ENCODE peak calls at places on chromosomes 3 and 15, in six cellular contexts. B, J, X, P, E and A are unnamed samples.
A peak's percentile ranks its signal among the peaks of the same experiment; 100 is the strongest.

GRCh38 chr3:189625071-189625470 is 6.1 kb upstream of the TP63 start:
- DNase-seq in B (no peak), J (no peak), X (no peak), P (no peak), E (no peak), A (no peak)

GRCh38 chr3:47016934-47017435 is 37.5 kb downstream of the NBEAL2 start:
- DNase-seq in B (peak; percentile 10), J (no peak), X (no peak), P (peak; percentile 75), E (no peak), A (peak; percentile 72)

GRCh38 chr15:52493968-52494367 is 34.7 kb downstream of the MYO5A start:
- DNase-seq in B (no peak), J (no peak), X (peak; percentile 33), P (no peak), E (no peak), A (no peak)

GRCh38 chr3:114942773-114943172 is 204.3 kb downstream of the ZBTB20 start:
- DNase-seq in B (no peak), J (no peak), X (no peak), P (no peak), E (no peak), A (no peak)

GRCh38 chr3:149808209-149808829 is 4.7 kb upstream of the RNF13 start:
- DNase-seq in B (peak; percentile 85), J (peak; percentile 26), X (peak; percentile 68), P (peak; percentile 76), E (peak; percentile 67), A (peak; percentile 59)

GRCh38 chr3:41881233-41881821 is 80.6 kb downstream of the ULK4 start:
- DNase-seq in B (no peak), J (no peak), X (no peak), P (no peak), E (peak; percentile 29), A (no peak)

GRCh38 chr3:88000853-88001252 is 58.0 kb downstream of the CGGBP1 start:
- DNase-seq in B (peak; percentile 48), J (no peak), X (no peak), P (peak; percentile 46), E (peak; percentile 12), A (no peak)

GRCh38 chr3:21446027-21446426 is 305.0 kb downstream of the ZNF385D start:
- DNase-seq in B (no peak), J (no peak), X (no peak), P (no peak), E (no peak), A (no peak)

GRCh38 chr15:22895465-22896190 is 57.2 kb downstream of the NIPA2 start:
- DNase-seq in B (no peak), J (no peak), X (peak; percentile 98), P (no peak), E (no peak), A (peak; percentile 77)

GRCh38 chr3:153079386-153079785 is 82.6 kb upstream of the RAP2B start:
- DNase-seq in B (no peak), J (no peak), X (no peak), P (no peak), E (no peak), A (no peak)

GRCh38 chr3:144771401-144771870 is 799.8 kb downstream of the DIPK2A start:
- DNase-seq in B (no peak), J (no peak), X (no peak), P (no peak), E (no peak), A (no peak)

GRCh38 chr3:45949432-45949831 is 6.2 kb downstream of the CXCR6 start:
- DNase-seq in B (no peak), J (no peak), X (no peak), P (no peak), E (no peak), A (no peak)

GRCh38 chr15:76503121-76503520 is 166.5 kb downstream of the ISL2 start:
- DNase-seq in B (no peak), J (no peak), X (no peak), P (no peak), E (no peak), A (no peak)

GRCh38 chr3:188320757-188321156 is 166.8 kb downstream of the LPP start:
- DNase-seq in B (peak; percentile 34), J (no peak), X (no peak), P (no peak), E (no peak), A (no peak)

GRCh38 chr3:162141232-162141631 is 644.6 kb downstream of the OTOL1 start:
- DNase-seq in B (no peak), J (no peak), X (peak; percentile 2), P (no peak), E (no peak), A (no peak)

GRCh38 chr3:9883676-9884554 is 3.9 kb upstream of the CIDEC start:
- DNase-seq in B (no peak), J (no peak), X (no peak), P (no peak), E (no peak), A (no peak)

GRCh38 chr3:159144472-159144871 is 342.6 kb downstream of the MFSD1 start:
- DNase-seq in B (no peak), J (no peak), X (no peak), P (no peak), E (no peak), A (no peak)

GRCh38 chr15:37773111-37773860 is 161.2 kb upstream of the TMCO5A start:
- DNase-seq in B (no peak), J (no peak), X (no peak), P (no peak), E (no peak), A (no peak)

GRCh38 chr3:152352559-152352958 is 83.8 kb downstream of the MBNL1 start:
- DNase-seq in B (no peak), J (no peak), X (no peak), P (no peak), E (no peak), A (no peak)

GRCh38 chr3:187979543-187979942 is 174.4 kb upstream of the LPP start:
- DNase-seq in B (no peak), J (peak; percentile 38), X (no peak), P (peak; percentile 87), E (no peak), A (no peak)

GRCh38 chr15:94722025-94722636 is 490.8 kb downstream of the MCTP2 start:
- DNase-seq in B (no peak), J (no peak), X (no peak), P (no peak), E (no peak), A (no peak)

GRCh38 chr3:195856410-195857084 is 44.8 kb upstream of the MUC4 start:
- DNase-seq in B (no peak), J (no peak), X (no peak), P (no peak), E (no peak), A (no peak)

GRCh38 chr15:92647467-92648163 is 8.0 kb downstream of the FAM174B start:
- DNase-seq in B (no peak), J (no peak), X (no peak), P (peak; percentile 11), E (no peak), A (no peak)

GRCh38 chr3:183576487-183577107 is 21.1 kb upstream of the KLHL6 start:
- DNase-seq in B (no peak), J (no peak), X (no peak), P (no peak), E (no peak), A (no peak)

GRCh38 chr15:59105839-59106238 is 893 bp downstream of the CCNB2 start:
- DNase-seq in B (no peak), J (no peak), X (peak; percentile 57), P (no peak), E (peak; percentile 25), A (no peak)

GRCh38 chr3:129664040-129664646 is 57.7 kb upstream of the PLXND1 start:
- DNase-seq in B (no peak), J (no peak), X (no peak), P (no peak), E (no peak), A (no peak)

GRCh38 chr3:52882377-52882776 is 15.0 kb downstream of the STIMATE start:
- DNase-seq in B (no peak), J (no peak), X (no peak), P (no peak), E (no peak), A (no peak)

GRCh38 chr15:74563442-74563841 is 22.4 kb downstream of the ARID3B start:
- DNase-seq in B (no peak), J (no peak), X (no peak), P (no peak), E (no peak), A (no peak)
- TF ChIP-seq CTCF in B (no peak), J (no peak), X (no peak), P (no peak), E (no peak), A (no peak)

DNA sequence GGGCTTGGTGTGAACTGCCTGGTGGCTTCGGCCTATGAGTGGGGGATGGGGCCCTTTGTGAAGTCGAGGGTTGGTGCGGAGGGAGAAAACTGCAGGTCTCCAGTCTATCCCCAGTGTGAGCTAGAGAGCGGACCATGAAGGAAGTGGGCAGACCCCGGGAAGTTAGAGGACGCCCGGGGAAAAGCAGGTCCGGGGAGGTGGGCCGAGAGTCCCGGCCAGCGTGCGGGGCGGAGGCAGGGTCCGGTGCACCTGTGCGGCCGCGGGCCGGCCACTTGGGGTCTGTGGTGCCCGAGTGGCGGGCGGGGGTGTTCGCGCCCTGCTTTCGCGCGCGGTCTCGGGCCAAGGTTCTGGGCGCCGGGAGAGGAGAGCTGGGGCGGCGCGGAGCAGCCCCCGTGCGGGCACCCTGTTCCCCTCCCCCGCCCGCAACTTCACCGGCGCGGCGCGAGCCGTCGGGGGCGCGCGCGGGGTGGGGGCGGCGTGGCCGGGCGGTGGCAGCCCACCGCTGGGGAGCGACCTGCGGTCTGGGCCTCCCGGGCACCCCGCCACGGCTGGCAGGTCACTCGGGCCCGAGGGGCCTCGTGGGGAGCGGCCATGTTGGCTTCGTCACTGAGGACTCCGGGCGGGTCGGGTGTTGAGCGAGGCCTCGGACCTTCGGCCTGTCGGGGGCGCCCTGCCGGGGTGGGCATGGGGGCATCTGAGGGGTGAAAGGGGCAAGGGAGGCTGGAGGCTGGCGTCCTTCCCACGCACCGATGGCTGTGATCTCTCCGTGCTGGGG is 4.8 kb downstream of the UBE2E1 start:
- DNase-seq in B (peak; percentile 76), J (peak; percentile 63), X (no peak), P (peak; percentile 57), E (peak; percentile 87), A (no peak)
- TF ChIP-seq CTCF in B (no peak), J (no peak), X (peak; percentile 28), P (no peak), E (peak; percentile 47), A (peak; percentile 43)

DNA sequence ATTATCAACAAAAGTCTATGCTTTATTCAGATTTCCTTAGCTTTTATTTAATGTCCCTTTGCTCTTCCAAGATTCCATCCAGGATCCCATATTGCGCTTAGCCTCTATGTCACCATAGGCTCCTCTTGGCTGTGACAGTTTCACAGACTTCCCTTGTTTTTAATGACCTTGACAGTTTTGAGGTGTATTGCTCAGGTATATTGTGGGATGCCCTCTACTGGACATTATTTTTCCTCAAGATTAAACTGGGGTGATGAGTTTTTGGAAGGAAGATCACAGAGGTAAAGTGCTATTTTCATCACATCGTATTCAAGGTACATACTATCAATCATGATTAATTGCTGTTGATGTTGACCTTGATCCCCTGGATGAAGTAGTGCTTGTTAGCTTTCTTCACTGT is 99.1 kb upstream of the SMAD3 start:
- DNase-seq in B (no peak), J (no peak), X (no peak), P (no peak), E (no peak), A (no peak)
- TF ChIP-seq CTCF in B (no peak), J (no peak), X (no peak), P (peak; percentile 37), E (peak; percentile 41), A (peak; percentile 16)

DNA sequence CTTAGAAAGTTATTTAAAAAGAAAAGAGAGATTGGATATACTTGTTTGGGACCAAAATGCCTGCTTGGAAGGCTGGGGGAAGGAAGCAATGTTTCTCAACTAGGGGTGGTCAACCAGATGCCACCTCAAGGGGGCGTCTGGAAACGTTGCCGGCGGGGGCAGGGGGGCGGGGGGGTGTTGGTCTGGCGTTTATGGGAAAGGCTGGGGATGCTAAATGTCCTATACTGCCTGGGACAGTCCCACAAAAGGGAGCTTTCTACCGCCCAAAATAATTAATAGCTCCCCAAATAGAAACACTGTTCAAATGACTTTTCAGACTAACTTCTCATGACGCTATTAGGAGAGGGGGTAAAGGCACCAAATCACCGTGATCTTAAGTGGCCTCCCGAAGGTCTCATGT is 2.2 kb downstream of the POLG start:
- DNase-seq in B (no peak), J (no peak), X (peak; percentile 46), P (no peak), E (peak; percentile 84), A (no peak)
- TF ChIP-seq CTCF in B (no peak), J (no peak), X (peak; percentile 52), P (peak; percentile 60), E (peak; percentile 50), A (peak; percentile 69)